ENCODE peak calls at places on chromosomes 6 and 20, in seven cellular contexts. X is IMR-90, D is mesendoderm, R is mesenchymal stem cell, E is H1, P is trophoblast cell, W is H9. C is an unnamed sample.

GRCh38 chr20:40568200-40568599 is 120.8 kb downstream of the MAFB start:
- DNase-seq in X (no peak), D (no peak), R (no peak), E (no peak), P (peak), W (no peak), C (no peak)

GRCh38 chr6:108366236-108366635 is 71.4 kb downstream of the AFG1L start:
- DNase-seq in X (no peak), D (no peak), R (no peak), E (no peak), P (no peak), W (no peak), C (no peak)

GRCh38 chr6:147508073-147508870 is at the start of gene SAMD5:
- DNase-seq in X (peak), D (peak), R (peak), E (peak), P (peak), W (peak), C (peak)

GRCh38 chr6:122887941-122888340 is 98.9 kb downstream of the SMPDL3A start:
- DNase-seq in X (no peak), D (no peak), R (no peak), E (no peak), P (no peak), W (no peak), C (no peak)

GRCh38 chr20:49990310-49990720 is 7.5 kb downstream of the SNAI1 start:
- DNase-seq in X (no peak), D (peak), R (peak), E (no peak), P (peak), W (no peak), C (no peak)

GRCh38 chr6:93468291-93468690 is 48.9 kb upstream of the EPHA7 start:
- DNase-seq in X (no peak), D (peak), R (peak), E (no peak), P (no peak), W (no peak), C (peak)

GRCh38 chr6:31222496-31222895 is 49.4 kb downstream of the HLA-C start:
- DNase-seq in X (no peak), D (no peak), R (no peak), E (no peak), P (no peak), W (no peak), C (no peak)

GRCh38 chr20:59779656-59780380 is 153.6 kb downstream of the SYCP2 start:
- DNase-seq in X (no peak), D (no peak), R (no peak), E (no peak), P (no peak), W (peak), C (no peak)

GRCh38 chr6:120675886-120676285 is 658.4 kb downstream of the TBC1D32 start:
- DNase-seq in X (no peak), D (no peak), R (no peak), E (no peak), P (no peak), W (no peak), C (no peak)

GRCh38 chr20:13649548-13649947 is 10.8 kb upstream of the TASP1 start:
- DNase-seq in X (no peak), D (no peak), R (peak), E (peak), P (no peak), W (peak), C (no peak)

GRCh38 chr20:38343107-38343797 is 3.0 kb upstream of the LBP start:
- DNase-seq in X (peak), D (no peak), R (peak), E (no peak), P (peak), W (no peak), C (no peak)

GRCh38 chr6:13485923-13486557 is 1.4 kb downstream of the GFOD1 start:
- DNase-seq in X (peak), D (peak), R (peak), E (no peak), P (peak), W (no peak), C (peak)

GRCh38 chr6:130371921-130372320 is 6.1 kb downstream of the TMEM200A start:
- DNase-seq in X (no peak), D (no peak), R (peak), E (no peak), P (no peak), W (no peak), C (no peak)

GRCh38 chr20:50305636-50306477 is 115.2 kb downstream of the CEBPB start:
- DNase-seq in X (no peak), D (peak), R (peak), E (no peak), P (peak), W (no peak), C (no peak)

GRCh38 chr6:9412951-9413559 is 977.7 kb upstream of the SLC35B3 start:
- DNase-seq in X (no peak), D (peak), R (no peak), E (no peak), P (peak), W (peak), C (no peak)

GRCh38 chr6:29558439-29559079 is 973 bp downstream of the UBD start:
- DNase-seq in X (no peak), D (no peak), R (no peak), E (no peak), P (no peak), W (no peak), C (no peak)

GRCh38 chr6:89944826-89945407 is 50.6 kb downstream of the GJA10 start:
- DNase-seq in X (peak), D (no peak), R (peak), E (no peak), P (peak), W (no peak), C (no peak)

GRCh38 chr20:60463798-60464197 is 505.6 kb downstream of the CDH26 start:
- DNase-seq in X (no peak), D (no peak), R (no peak), E (no peak), P (peak), W (no peak), C (no peak)

GRCh38 chr6:106751501-106752252 is 122.3 kb downstream of the QRSL1 start:
- DNase-seq in X (peak), D (peak), R (no peak), E (no peak), P (peak), W (peak), C (no peak)

DNA sequence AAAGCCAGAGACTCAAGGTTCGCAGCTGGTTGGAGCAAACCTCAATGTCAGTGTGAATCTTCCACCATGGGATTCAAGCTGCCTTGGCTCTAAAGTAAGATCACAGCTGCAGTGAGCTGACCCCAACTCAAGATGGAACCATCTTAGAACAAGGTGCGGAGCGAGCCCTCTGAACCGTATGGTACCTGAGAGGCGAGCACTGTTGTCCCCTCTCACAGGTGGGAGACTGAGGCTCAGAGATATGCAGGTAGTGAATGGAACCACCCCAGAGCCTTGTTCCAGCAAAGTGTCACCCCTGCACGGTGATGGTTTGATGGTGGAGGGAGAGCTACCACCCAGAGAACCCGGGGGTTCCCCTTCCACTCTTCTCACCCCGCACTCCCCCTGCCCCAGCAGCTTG is 52.5 kb downstream of the BMP7 start:
- DNase-seq in X (no peak), D (no peak), R (no peak), E (no peak), P (no peak), W (no peak), C (no peak)
- H3K18ac ChIP-seq in X (no peak), D (no peak), R (no peak), E (no peak), P (no peak), W (no peak), C (peak)

GRCh38 chr6:156461647-156462046 is 315.5 kb upstream of the ARID1B start:
- DNase-seq in X (no peak), D (no peak), R (no peak), E (no peak), P (no peak), W (no peak), C (no peak)
- H3K18ac ChIP-seq in X (no peak), D (no peak), R (no peak), E (no peak), P (no peak), W (no peak), C (no peak)

DNA sequence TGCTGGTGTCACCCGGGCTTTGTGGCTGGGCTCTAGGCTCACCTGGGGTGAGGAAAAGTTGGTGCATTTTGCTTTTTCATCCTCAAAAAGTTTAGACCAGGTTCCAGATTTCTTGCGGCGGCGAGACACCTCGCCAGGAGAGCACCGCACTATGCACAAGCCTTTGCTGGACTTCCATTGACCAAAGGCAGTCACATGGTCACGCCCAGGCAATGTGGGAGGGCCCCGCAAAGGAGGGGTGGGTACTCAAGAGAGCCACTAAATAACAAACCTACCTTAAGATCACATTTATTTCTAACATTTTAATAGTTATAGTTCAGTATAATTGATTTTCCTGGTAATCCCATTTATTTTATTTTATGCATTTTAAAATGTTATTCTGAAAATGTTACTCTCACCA is 3.0 kb upstream of the KIF16B start:
- DNase-seq in X (no peak), D (no peak), R (no peak), E (no peak), P (no peak), W (no peak), C (no peak)
- H3K18ac ChIP-seq in X (no peak), D (no peak), R (no peak), E (no peak), P (no peak), W (no peak), C (no peak)

DNA sequence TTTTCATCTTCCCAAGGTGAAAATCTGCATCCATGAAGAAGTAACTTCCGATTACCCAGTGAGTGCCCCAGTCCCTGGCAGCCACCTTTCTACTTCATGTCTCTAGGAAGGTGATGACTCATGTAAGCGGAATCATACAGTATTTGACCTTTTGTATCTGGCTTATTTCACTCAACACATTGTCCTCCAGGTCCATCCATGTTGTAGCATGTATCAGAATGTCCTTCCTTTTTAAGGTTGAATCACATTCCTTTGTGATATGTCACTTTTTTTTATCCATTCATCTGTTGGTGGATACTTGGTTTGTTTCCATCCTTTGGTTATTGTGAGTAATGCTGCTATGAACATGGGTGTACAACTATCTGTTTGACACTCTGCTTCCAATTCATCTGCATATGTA is 176.3 kb upstream of the CDYL start:
- DNase-seq in X (peak), D (no peak), R (peak), E (no peak), P (peak), W (no peak), C (no peak)
- H3K18ac ChIP-seq in X (no peak), D (no peak), R (no peak), E (no peak), P (no peak), W (no peak), C (no peak)

DNA sequence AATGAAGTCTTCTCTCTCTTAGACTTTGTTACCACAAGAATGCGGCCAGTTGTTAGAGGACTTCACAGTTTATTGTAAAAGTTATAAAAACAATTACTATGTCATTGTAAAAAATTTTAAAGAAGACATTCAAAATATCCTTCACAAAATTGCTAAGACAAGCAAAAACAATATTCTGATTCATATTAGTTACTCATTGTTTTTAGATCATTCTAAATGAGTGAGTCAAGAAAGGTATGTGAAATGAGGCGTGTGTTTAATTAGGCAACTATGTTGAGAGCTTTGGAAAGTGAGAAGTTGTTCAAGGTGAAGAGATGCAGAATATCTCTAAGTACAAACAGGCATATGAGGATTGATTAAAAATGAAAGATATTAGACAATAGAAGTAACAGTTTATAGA is 875.3 kb downstream of the EYS start:
- DNase-seq in X (no peak), D (peak), R (no peak), E (no peak), P (no peak), W (no peak), C (no peak)
- H3K18ac ChIP-seq in X (no peak), D (no peak), R (no peak), E (no peak), P (no peak), W (no peak), C (no peak)

GRCh38 chr20:52852695-52853094 is 119.5 kb upstream of the TSHZ2 start:
- DNase-seq in X (no peak), D (no peak), R (no peak), E (no peak), P (no peak), W (no peak), C (no peak)
- H3K18ac ChIP-seq in X (no peak), D (no peak), R (no peak), E (no peak), P (no peak), W (no peak), C (no peak)

DNA sequence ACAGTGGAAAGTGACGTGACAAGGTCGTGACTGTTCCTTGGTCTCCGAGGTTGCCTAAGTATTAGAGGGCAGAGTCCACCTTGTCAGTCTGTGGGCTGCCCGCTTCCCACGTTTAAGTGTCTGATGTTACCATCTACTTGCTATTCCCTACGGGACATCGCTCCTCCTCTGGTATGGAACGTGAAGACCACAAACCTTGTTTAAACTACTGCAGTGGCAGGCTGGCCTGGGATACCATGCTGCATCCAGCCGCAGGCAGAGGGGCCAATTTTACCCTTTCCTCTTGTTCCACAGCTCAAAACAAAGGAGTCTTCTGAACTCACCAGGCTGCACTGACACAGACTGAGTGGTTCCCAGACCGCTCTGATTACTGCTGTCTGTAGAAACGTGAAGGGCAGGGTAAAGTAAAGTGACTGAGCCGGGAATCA is 275.9 kb downstream of the FOXC1 start:
- DNase-seq in X (no peak), D (no peak), R (no peak), E (no peak), P (no peak), W (no peak), C (no peak)
- H3K18ac ChIP-seq in X (no peak), D (no peak), R (no peak), E (no peak), P (no peak), W (no peak), C (peak)

GRCh38 chr20:23284009-23284408 is 66.6 kb upstream of the NXT1 start:
- DNase-seq in X (no peak), D (no peak), R (no peak), E (no peak), P (no peak), W (no peak), C (no peak)
- H3K18ac ChIP-seq in X (no peak), D (no peak), R (no peak), E (no peak), P (no peak), W (no peak), C (no peak)

GRCh38 chr20:4569882-4570281 is 151.8 kb upstream of the PRND start:
- DNase-seq in X (no peak), D (no peak), R (no peak), E (no peak), P (no peak), W (no peak), C (no peak)

GRCh38 chr20:4568560-4568959 is 153.1 kb upstream of the PRND start:
- DNase-seq in X (no peak), D (no peak), R (no peak), E (no peak), P (no peak), W (no peak), C (no peak)

GRCh38 chr20:4571759-4572531 is 149.8 kb upstream of the PRND start:
- DNase-seq in X (peak), D (no peak), R (no peak), E (no peak), P (no peak), W (no peak), C (no peak)

GRCh38 chr20:4567172-4567571 is 154.5 kb upstream of the PRND start:
- DNase-seq in X (no peak), D (no peak), R (no peak), E (no peak), P (no peak), W (no peak), C (no peak)

DNA sequence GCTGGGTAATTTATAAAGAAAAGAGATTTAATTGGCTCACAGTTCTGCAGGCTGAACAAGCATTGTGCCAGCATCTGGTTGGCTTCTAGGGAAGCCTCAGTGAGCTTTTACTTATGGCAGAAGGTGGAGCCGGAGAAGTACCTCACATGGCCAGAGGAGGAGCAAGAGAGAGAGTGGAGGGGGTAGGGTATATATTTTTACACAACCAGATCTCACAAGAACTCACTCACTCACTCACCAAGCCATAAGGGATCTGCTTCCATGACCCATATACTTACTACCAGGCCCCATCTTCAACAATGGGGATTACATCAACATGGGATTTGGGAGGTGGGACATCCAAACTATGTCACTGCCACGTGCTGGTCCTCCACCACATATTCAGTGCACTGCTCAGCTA is 152.6 kb upstream of the PRND start:
- DNase-seq in X (no peak), D (no peak), R (no peak), E (peak), P (no peak), W (no peak), C (no peak)
- H3K18ac ChIP-seq in X (no peak), D (no peak), R (no peak), E (no peak), P (no peak), W (no peak), C (no peak)

DNA sequence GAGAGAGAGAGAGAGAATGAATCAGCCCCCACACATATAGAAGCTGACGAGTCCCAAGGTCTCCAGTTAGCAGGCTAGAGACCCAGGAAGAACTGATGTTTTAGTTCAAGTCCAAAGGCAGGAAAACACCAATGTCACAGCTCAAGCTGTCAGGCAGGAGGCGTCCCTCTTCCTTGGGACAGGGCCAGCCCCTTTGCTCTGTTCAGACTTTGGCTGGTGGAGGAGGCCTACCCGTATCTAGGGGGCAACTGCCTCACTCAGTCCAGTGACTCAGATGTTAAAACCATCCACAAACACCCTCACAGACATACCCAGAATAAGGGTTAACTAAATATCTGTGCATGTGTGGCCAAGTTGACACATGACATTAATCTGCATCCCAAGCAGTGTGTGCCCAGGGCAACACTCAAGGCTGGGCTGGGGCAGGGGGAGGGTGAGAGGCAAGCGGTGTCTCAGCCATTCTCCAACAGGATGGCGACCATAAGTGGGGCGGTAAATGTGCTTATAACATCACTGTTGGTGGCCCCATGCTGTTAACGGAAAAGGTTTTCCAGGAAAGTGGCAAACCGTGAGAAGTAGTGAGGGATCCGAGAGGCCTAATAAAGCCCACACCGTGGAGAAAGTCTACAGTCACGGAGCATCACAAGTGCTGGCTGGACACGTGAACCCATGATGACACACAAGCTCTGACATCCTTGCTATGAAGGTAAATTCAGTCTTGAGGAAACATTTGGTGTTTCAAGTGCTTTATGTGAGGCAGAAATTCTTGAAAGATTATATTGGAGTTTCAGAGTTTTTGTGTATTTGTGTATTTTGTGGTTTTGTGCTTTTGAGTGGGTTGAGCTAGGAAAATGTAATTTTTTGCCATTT is 28.1 kb downstream of the RAMACL start:
- DNase-seq in X (no peak), D (no peak), R (no peak), E (no peak), P (peak), W (no peak), C (no peak)
- H3K18ac ChIP-seq in X (peak), D (no peak), R (no peak), E (no peak), P (no peak), W (no peak), C (no peak)

C was measured in neuronal stem cell.